ENCODE peak calls at places on chromosomes 3 and 15, in five cellular contexts. One of them, this sample, is unnamed.

GRCh38 chr15:89068325-89068784 is 19.9 kb upstream of the ABHD2 start:
- DNase-seq in caudate nucleus: no peak
- DNase-seq in heart right ventricle: peak; percentile 23
- DNase-seq in lower lobe of right lung: no peak
- DNase-seq in body of pancreas: peak; percentile 20
- DNase-seq in this sample: no peak

GRCh38 chr15:40955930-40956542 is 2.8 kb downstream of the CHAC1 start:
- DNase-seq in lower lobe of right lung: no peak
- DNase-seq in heart right ventricle: no peak
- DNase-seq in body of pancreas: peak; percentile 14
- DNase-seq in caudate nucleus: no peak
- DNase-seq in this sample: no peak

GRCh38 chr3:134333522-134334181 is 40.6 kb downstream of the AMOTL2 start:
- DNase-seq in heart right ventricle: no peak
- DNase-seq in caudate nucleus: no peak
- DNase-seq in body of pancreas: no peak
- DNase-seq in lower lobe of right lung: no peak
- DNase-seq in this sample: no peak

GRCh38 chr15:49712162-49712561 is 91.3 kb downstream of the DTWD1 start:
- DNase-seq in heart right ventricle: no peak
- DNase-seq in lower lobe of right lung: no peak
- DNase-seq in caudate nucleus: no peak
- DNase-seq in body of pancreas: no peak
- DNase-seq in this sample: no peak

GRCh38 chr15:89090791-89091666 is 2.8 kb downstream of the ABHD2 start:
- DNase-seq in body of pancreas: peak; percentile 83
- DNase-seq in caudate nucleus: no peak
- DNase-seq in lower lobe of right lung: peak; percentile 85
- DNase-seq in heart right ventricle: peak; percentile 78
- DNase-seq in this sample: no peak

GRCh38 chr15:45399381-45400212 is 21.3 kb upstream of the GATM start:
- DNase-seq in lower lobe of right lung: no peak
- DNase-seq in heart right ventricle: no peak
- DNase-seq in caudate nucleus: no peak
- DNase-seq in body of pancreas: no peak
- DNase-seq in this sample: no peak

GRCh38 chr3:177982034-177982433 is 554.2 kb upstream of the KCNMB2 start:
- DNase-seq in caudate nucleus: no peak
- DNase-seq in lower lobe of right lung: no peak
- DNase-seq in body of pancreas: no peak
- DNase-seq in heart right ventricle: no peak
- DNase-seq in this sample: no peak

GRCh38 chr15:92611995-92612745 is 43.4 kb downstream of the FAM174B start:
- DNase-seq in heart right ventricle: no peak
- DNase-seq in body of pancreas: no peak
- DNase-seq in caudate nucleus: no peak
- DNase-seq in lower lobe of right lung: no peak
- DNase-seq in this sample: peak; percentile 48

GRCh38 chr15:82681371-82681770 is 28.3 kb downstream of the AP3B2 start:
- DNase-seq in lower lobe of right lung: no peak
- DNase-seq in body of pancreas: no peak
- DNase-seq in heart right ventricle: no peak
- DNase-seq in caudate nucleus: no peak
- DNase-seq in this sample: no peak

GRCh38 chr3:80308637-80309036 is 540.8 kb upstream of the ROBO1 start:
- DNase-seq in body of pancreas: no peak
- DNase-seq in lower lobe of right lung: no peak
- DNase-seq in caudate nucleus: no peak
- DNase-seq in heart right ventricle: no peak
- DNase-seq in this sample: no peak

GRCh38 chr15:78322243-78322642 is 17.9 kb upstream of the CRABP1 start:
- DNase-seq in body of pancreas: no peak
- DNase-seq in heart right ventricle: peak; percentile 11
- DNase-seq in lower lobe of right lung: peak; percentile 40
- DNase-seq in caudate nucleus: no peak
- DNase-seq in this sample: no peak

GRCh38 chr15:88814393-88814792 is 11.2 kb downstream of the ACAN start:
- DNase-seq in heart right ventricle: no peak
- DNase-seq in body of pancreas: no peak
- DNase-seq in caudate nucleus: no peak
- DNase-seq in lower lobe of right lung: no peak
- DNase-seq in this sample: no peak

GRCh38 chr3:178325330-178325729 is 210.9 kb upstream of the KCNMB2 start:
- DNase-seq in lower lobe of right lung: no peak
- DNase-seq in caudate nucleus: no peak
- DNase-seq in body of pancreas: no peak
- DNase-seq in heart right ventricle: no peak
- DNase-seq in this sample: no peak

GRCh38 chr15:84112025-84112424 is 123.5 kb upstream of the GOLGA6L4 start:
- DNase-seq in heart right ventricle: no peak
- DNase-seq in caudate nucleus: no peak
- DNase-seq in lower lobe of right lung: no peak
- DNase-seq in body of pancreas: no peak
- DNase-seq in this sample: no peak

GRCh38 chr3:96843505-96844203 is 29.3 kb downstream of the EPHA6 start:
- DNase-seq in caudate nucleus: no peak
- DNase-seq in body of pancreas: no peak
- DNase-seq in heart right ventricle: no peak
- DNase-seq in lower lobe of right lung: no peak
- DNase-seq in this sample: no peak

DNA sequence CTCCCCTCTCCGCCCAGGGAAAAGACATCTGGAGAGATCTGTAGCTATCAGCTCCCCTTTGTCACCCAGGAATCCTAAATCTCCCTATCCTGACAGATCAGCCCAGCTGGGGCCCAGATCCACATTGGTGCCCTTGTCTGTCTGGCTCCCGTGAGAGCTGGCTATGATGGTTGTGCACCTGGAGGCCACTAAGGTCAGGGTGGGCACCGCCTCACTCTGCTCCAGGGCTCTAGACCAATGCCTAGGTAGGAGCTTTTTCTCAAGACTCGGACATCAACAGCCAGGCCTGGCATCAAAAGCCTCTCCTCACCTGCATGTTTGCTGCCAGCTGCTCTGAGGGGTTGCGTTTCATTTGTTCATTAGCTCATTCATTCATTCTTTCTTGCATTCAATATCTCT is 142.7 kb downstream of the SMAD6 start:
- DNase-seq in heart right ventricle: no peak
- DNase-seq in caudate nucleus: no peak
- DNase-seq in body of pancreas: no peak
- DNase-seq in lower lobe of right lung: peak; percentile 27
- DNase-seq in this sample: no peak
- H3K27ac ChIP-seq in heart right ventricle: no peak overlapping the region
- H3K27ac ChIP-seq in caudate nucleus: no peak overlapping the region
- H3K27ac ChIP-seq in body of pancreas: no peak overlapping the region
- H3K27ac ChIP-seq in lower lobe of right lung: no peak overlapping the region
- H3K27ac ChIP-seq in this sample: no peak overlapping the region

DNA sequence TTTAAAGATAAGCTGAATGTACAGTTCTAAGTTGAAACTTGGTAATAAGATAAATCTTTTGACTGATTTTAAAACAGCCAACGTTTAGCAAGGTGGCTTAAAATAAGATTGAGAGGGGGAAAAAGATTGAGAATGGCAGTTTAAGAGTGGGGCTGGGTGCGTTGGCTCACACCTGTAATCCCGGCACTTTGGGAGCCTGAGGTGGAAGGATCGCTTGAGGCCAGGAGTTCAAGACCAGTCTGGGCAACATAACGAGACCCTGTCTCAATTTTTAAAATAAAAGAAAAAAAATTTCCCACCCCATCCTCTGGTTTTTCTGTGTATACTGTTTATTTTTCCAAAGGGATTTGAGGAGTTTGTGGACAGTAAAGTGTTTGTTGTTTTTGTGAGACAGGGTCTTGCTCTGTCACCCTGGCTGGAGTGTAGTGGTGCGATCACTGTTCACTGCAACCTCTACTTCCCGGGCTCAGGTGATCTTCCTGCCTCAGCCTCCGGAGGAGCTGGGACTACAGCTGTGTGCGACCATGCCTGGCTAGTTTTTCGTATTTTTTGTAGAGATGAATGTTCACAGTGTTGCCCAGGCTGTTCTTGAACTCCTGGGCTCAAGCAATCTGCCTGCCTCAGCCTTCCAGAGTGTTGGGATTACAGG is 3.0 kb downstream of the MAPK6 start:
- DNase-seq in body of pancreas: no peak
- DNase-seq in heart right ventricle: no peak
- DNase-seq in lower lobe of right lung: no peak
- DNase-seq in caudate nucleus: no peak
- DNase-seq in this sample: no peak
- H3K27ac ChIP-seq in body of pancreas: no peak overlapping the region
- H3K27ac ChIP-seq in heart right ventricle: peak overlapping the region; percentile 97
- H3K27ac ChIP-seq in lower lobe of right lung: peak overlapping the region; percentile 96
- H3K27ac ChIP-seq in caudate nucleus: peak overlapping the region; percentile 67
- H3K27ac ChIP-seq in this sample: peak overlapping the region; percentile 31

GRCh38 chr3:69882560-69882959 is 117.0 kb upstream of the SAMMSON start:
- DNase-seq in heart right ventricle: no peak
- DNase-seq in lower lobe of right lung: no peak
- DNase-seq in caudate nucleus: no peak
- DNase-seq in body of pancreas: no peak
- DNase-seq in this sample: no peak

GRCh38 chr3:69880069-69880640 is 119.4 kb upstream of the SAMMSON start:
- DNase-seq in heart right ventricle: no peak
- DNase-seq in body of pancreas: no peak
- DNase-seq in lower lobe of right lung: no peak
- DNase-seq in caudate nucleus: no peak
- DNase-seq in this sample: no peak

GRCh38 chr3:69879051-69879450 is 120.5 kb upstream of the SAMMSON start:
- DNase-seq in body of pancreas: no peak
- DNase-seq in heart right ventricle: no peak
- DNase-seq in caudate nucleus: no peak
- DNase-seq in lower lobe of right lung: no peak
- DNase-seq in this sample: no peak

GRCh38 chr3:69878254-69878653 is 121.3 kb upstream of the SAMMSON start:
- DNase-seq in body of pancreas: no peak
- DNase-seq in lower lobe of right lung: no peak
- DNase-seq in caudate nucleus: no peak
- DNase-seq in heart right ventricle: no peak
- DNase-seq in this sample: no peak

DNA sequence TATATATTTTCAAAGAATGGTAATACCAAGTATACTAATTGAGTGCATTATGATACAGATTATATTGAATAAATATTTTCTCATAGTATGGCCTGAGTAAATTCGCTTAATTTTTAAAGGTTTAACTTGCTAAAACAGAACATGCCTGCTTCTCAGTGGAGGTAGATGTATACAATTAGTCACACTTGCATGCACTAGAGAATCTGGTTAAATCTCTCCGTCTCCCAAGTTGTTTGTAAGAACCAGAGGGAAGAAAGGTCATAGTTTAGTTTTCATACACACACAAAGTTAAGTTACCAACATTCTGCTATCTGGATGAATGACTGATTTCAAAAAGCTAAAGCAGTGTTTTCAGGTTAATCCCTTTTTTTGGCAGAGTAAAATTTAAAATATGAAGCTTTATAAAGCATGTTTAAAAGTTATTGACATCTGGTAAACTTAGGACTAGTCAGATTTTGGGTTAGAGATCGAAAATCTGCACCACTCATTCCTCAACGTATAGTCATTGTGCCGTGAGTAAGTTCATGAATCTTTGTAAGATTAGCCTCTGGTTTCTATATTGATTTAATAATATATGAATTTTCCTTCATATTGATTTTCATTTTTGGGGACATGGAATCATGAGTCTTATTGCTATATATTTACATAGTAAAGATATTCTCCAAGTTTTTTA is 117.6 kb upstream of the SAMMSON start:
- DNase-seq in heart right ventricle: no peak
- DNase-seq in lower lobe of right lung: no peak
- DNase-seq in caudate nucleus: no peak
- DNase-seq in body of pancreas: no peak
- DNase-seq in this sample: no peak
- H3K27ac ChIP-seq in heart right ventricle: no peak overlapping the region
- H3K27ac ChIP-seq in lower lobe of right lung: no peak overlapping the region
- H3K27ac ChIP-seq in caudate nucleus: no peak overlapping the region
- H3K27ac ChIP-seq in body of pancreas: no peak overlapping the region
- H3K27ac ChIP-seq in this sample: no peak overlapping the region

DNA sequence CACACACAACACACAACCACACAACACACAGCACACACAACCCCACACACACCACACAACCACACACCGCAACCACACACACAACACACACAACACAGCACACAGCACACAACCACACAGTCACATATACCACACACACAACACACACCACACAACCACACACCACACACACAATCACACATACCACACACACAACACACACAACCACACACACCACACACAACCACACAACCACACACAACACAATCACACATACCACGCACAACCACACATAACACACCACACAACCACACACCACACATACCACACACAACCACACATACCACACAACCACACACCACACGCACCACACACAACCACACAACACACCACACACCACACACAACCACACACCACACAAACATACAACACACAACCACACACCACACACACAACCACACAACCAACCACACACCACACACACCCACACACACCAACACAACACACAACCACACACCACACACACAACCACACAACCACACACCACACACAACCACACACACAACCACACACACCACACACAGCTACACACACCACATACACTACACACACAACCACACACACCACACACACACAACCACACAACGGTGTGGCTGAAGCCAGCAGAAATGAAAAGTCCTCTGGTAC is 23.6 kb downstream of the CPN2 start:
- DNase-seq in heart right ventricle: no peak
- DNase-seq in body of pancreas: no peak
- DNase-seq in lower lobe of right lung: no peak
- DNase-seq in caudate nucleus: no peak
- DNase-seq in this sample: no peak
- H3K27ac ChIP-seq in heart right ventricle: no peak overlapping the region
- H3K27ac ChIP-seq in body of pancreas: no peak overlapping the region
- H3K27ac ChIP-seq in lower lobe of right lung: no peak overlapping the region
- H3K27ac ChIP-seq in caudate nucleus: no peak overlapping the region
- H3K27ac ChIP-seq in this sample: no peak overlapping the region

DNA sequence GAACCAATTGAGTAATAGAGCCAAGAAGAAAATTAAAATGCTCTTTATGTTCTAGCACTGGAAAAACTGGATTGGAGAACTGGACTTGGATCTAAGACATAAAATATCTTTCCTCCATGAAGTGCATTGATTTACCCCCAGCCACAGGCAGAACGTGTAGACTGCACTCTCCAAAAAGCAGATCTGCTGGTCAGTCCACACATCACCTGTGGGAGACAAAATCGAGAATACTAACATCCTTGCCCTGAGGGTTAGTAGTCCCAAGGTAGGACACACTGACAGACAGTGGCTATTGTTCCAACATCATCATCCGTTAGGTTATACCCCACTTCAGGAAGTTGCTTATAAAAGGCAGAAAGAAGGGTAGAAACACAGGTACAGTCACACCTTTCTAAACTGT is 257.1 kb upstream of the STT3B start:
- DNase-seq in body of pancreas: no peak
- DNase-seq in caudate nucleus: no peak
- DNase-seq in heart right ventricle: no peak
- DNase-seq in lower lobe of right lung: no peak
- DNase-seq in this sample: no peak
- H3K27ac ChIP-seq in body of pancreas: no peak overlapping the region
- H3K27ac ChIP-seq in caudate nucleus: no peak overlapping the region
- H3K27ac ChIP-seq in heart right ventricle: no peak overlapping the region
- H3K27ac ChIP-seq in lower lobe of right lung: peak overlapping the region; percentile 65
- H3K27ac ChIP-seq in this sample: no peak overlapping the region

GRCh38 chr15:55218068-55218467 is 21.3 kb upstream of the RSL24D1 start:
- DNase-seq in heart right ventricle: no peak
- DNase-seq in caudate nucleus: no peak
- DNase-seq in body of pancreas: no peak
- DNase-seq in lower lobe of right lung: no peak
- DNase-seq in this sample: no peak
- H3K27ac ChIP-seq in heart right ventricle: no peak overlapping the region
- H3K27ac ChIP-seq in caudate nucleus: no peak overlapping the region
- H3K27ac ChIP-seq in body of pancreas: no peak overlapping the region
- H3K27ac ChIP-seq in lower lobe of right lung: no peak overlapping the region
- H3K27ac ChIP-seq in this sample: no peak overlapping the region